ENCODE peak calls at places on chromosomes 3 and 15, in nine cellular contexts. One of them, this sample, is unnamed.
A peak's percentile ranks its signal among the peaks of the same experiment; 100 is the strongest.

GRCh38 chr15:73857193-73857920 is 16.0 kb upstream of the TBC1D21 start:
- DNase-seq in endothelial cell of umbilical vein: no peak
- DNase-seq in T-helper 9 cell: no peak
- DNase-seq in nucleus accumbens: no peak
- DNase-seq in NCI-H2029 treated with DMSO at 0.1 percent for 48 hours: no peak
- DNase-seq in ovary: no peak
- DNase-seq in stimulated activated CD4-positive, alpha-beta T cell treated with anti-CD3 and anti-CD28 coated beads, Interleukin-4, amount 100 ng/mL, for 4 hours: no peak
- DNase-seq in GM18507: no peak
- DNase-seq in activated CD4-positive, CD25-positive, alpha-beta regulatory T cell: no peak
- DNase-seq in this sample: no peak

GRCh38 chr3:101803152-101803782 is 24.3 kb downstream of the NXPE3 start:
- DNase-seq in nucleus accumbens: no peak
- DNase-seq in GM18507: no peak
- DNase-seq in NCI-H2029 treated with DMSO at 0.1 percent for 48 hours: peak; percentile 70
- DNase-seq in endothelial cell of umbilical vein: peak; percentile 55
- DNase-seq in T-helper 9 cell: peak; percentile 17
- DNase-seq in activated CD4-positive, CD25-positive, alpha-beta regulatory T cell: no peak
- DNase-seq in stimulated activated CD4-positive, alpha-beta T cell treated with anti-CD3 and anti-CD28 coated beads, Interleukin-4, amount 100 ng/mL, for 4 hours: peak; percentile 41
- DNase-seq in ovary: peak; percentile 30
- DNase-seq in this sample: peak; percentile 46

GRCh38 chr15:78680416-78681068 is 39.5 kb upstream of the CHRNB4 start:
- DNase-seq in stimulated activated CD4-positive, alpha-beta T cell treated with anti-CD3 and anti-CD28 coated beads, Interleukin-4, amount 100 ng/mL, for 4 hours: no peak
- DNase-seq in endothelial cell of umbilical vein: no peak
- DNase-seq in NCI-H2029 treated with DMSO at 0.1 percent for 48 hours: no peak
- DNase-seq in ovary: no peak
- DNase-seq in GM18507: no peak
- DNase-seq in activated CD4-positive, CD25-positive, alpha-beta regulatory T cell: no peak
- DNase-seq in T-helper 9 cell: no peak
- DNase-seq in nucleus accumbens: no peak
- DNase-seq in this sample: no peak

GRCh38 chr15:52788099-52788986 is 1.8 kb downstream of the ONECUT1 start:
- DNase-seq in endothelial cell of umbilical vein: no peak
- DNase-seq in NCI-H2029 treated with DMSO at 0.1 percent for 48 hours: no peak
- DNase-seq in stimulated activated CD4-positive, alpha-beta T cell treated with anti-CD3 and anti-CD28 coated beads, Interleukin-4, amount 100 ng/mL, for 4 hours: no peak
- DNase-seq in GM18507: no peak
- DNase-seq in activated CD4-positive, CD25-positive, alpha-beta regulatory T cell: no peak
- DNase-seq in nucleus accumbens: no peak
- DNase-seq in T-helper 9 cell: no peak
- DNase-seq in ovary: no peak
- DNase-seq in this sample: no peak

GRCh38 chr15:60973637-60974415 is 255.3 kb downstream of the RORA start:
- DNase-seq in activated CD4-positive, CD25-positive, alpha-beta regulatory T cell: no peak
- DNase-seq in NCI-H2029 treated with DMSO at 0.1 percent for 48 hours: no peak
- DNase-seq in ovary: no peak
- DNase-seq in GM18507: no peak
- DNase-seq in stimulated activated CD4-positive, alpha-beta T cell treated with anti-CD3 and anti-CD28 coated beads, Interleukin-4, amount 100 ng/mL, for 4 hours: no peak
- DNase-seq in nucleus accumbens: no peak
- DNase-seq in endothelial cell of umbilical vein: peak; percentile 69
- DNase-seq in T-helper 9 cell: no peak
- DNase-seq in this sample: no peak

GRCh38 chr3:159260049-159260662 is 458.3 kb downstream of the MFSD1 start:
- DNase-seq in NCI-H2029 treated with DMSO at 0.1 percent for 48 hours: peak; percentile 25
- DNase-seq in T-helper 9 cell: peak; percentile 1
- DNase-seq in nucleus accumbens: no peak
- DNase-seq in ovary: peak; percentile 34
- DNase-seq in GM18507: no peak
- DNase-seq in stimulated activated CD4-positive, alpha-beta T cell treated with anti-CD3 and anti-CD28 coated beads, Interleukin-4, amount 100 ng/mL, for 4 hours: no peak
- DNase-seq in endothelial cell of umbilical vein: peak; percentile 65
- DNase-seq in activated CD4-positive, CD25-positive, alpha-beta regulatory T cell: no peak
- DNase-seq in this sample: no peak

GRCh38 chr3:113912551-113913246 is 35.1 kb upstream of the ZDHHC23 start:
- DNase-seq in endothelial cell of umbilical vein: peak; percentile 66
- DNase-seq in ovary: no peak
- DNase-seq in T-helper 9 cell: peak; percentile 1
- DNase-seq in nucleus accumbens: no peak
- DNase-seq in activated CD4-positive, CD25-positive, alpha-beta regulatory T cell: no peak
- DNase-seq in NCI-H2029 treated with DMSO at 0.1 percent for 48 hours: peak; percentile 83
- DNase-seq in stimulated activated CD4-positive, alpha-beta T cell treated with anti-CD3 and anti-CD28 coated beads, Interleukin-4, amount 100 ng/mL, for 4 hours: peak; percentile 17
- DNase-seq in GM18507: peak; percentile 22
- DNase-seq in this sample: no peak

GRCh38 chr15:101013151-101013550 is 94.0 kb downstream of the LRRK1 start:
- DNase-seq in ovary: no peak
- DNase-seq in endothelial cell of umbilical vein: no peak
- DNase-seq in T-helper 9 cell: no peak
- DNase-seq in activated CD4-positive, CD25-positive, alpha-beta regulatory T cell: no peak
- DNase-seq in NCI-H2029 treated with DMSO at 0.1 percent for 48 hours: no peak
- DNase-seq in GM18507: no peak
- DNase-seq in nucleus accumbens: no peak
- DNase-seq in stimulated activated CD4-positive, alpha-beta T cell treated with anti-CD3 and anti-CD28 coated beads, Interleukin-4, amount 100 ng/mL, for 4 hours: no peak
- DNase-seq in this sample: peak; percentile 4

GRCh38 chr15:77709135-77709886 is 76.6 kb upstream of the LINGO1 start:
- DNase-seq in GM18507: no peak
- DNase-seq in stimulated activated CD4-positive, alpha-beta T cell treated with anti-CD3 and anti-CD28 coated beads, Interleukin-4, amount 100 ng/mL, for 4 hours: no peak
- DNase-seq in endothelial cell of umbilical vein: no peak
- DNase-seq in T-helper 9 cell: no peak
- DNase-seq in ovary: no peak
- DNase-seq in NCI-H2029 treated with DMSO at 0.1 percent for 48 hours: no peak
- DNase-seq in activated CD4-positive, CD25-positive, alpha-beta regulatory T cell: no peak
- DNase-seq in nucleus accumbens: no peak
- DNase-seq in this sample: no peak

GRCh38 chr3:106457278-106458210 is 588.7 kb upstream of the CBLB start:
- DNase-seq in activated CD4-positive, CD25-positive, alpha-beta regulatory T cell: no peak
- DNase-seq in NCI-H2029 treated with DMSO at 0.1 percent for 48 hours: peak; percentile 79
- DNase-seq in ovary: peak; percentile 26
- DNase-seq in endothelial cell of umbilical vein: peak; percentile 24
- DNase-seq in nucleus accumbens: no peak
- DNase-seq in T-helper 9 cell: no peak
- DNase-seq in stimulated activated CD4-positive, alpha-beta T cell treated with anti-CD3 and anti-CD28 coated beads, Interleukin-4, amount 100 ng/mL, for 4 hours: peak; percentile 12
- DNase-seq in GM18507: peak; percentile 28
- DNase-seq in this sample: peak; percentile 36

GRCh38 chr3:86748015-86748414 is 242.9 kb downstream of the VGLL3 start:
- DNase-seq in GM18507: no peak
- DNase-seq in ovary: no peak
- DNase-seq in NCI-H2029 treated with DMSO at 0.1 percent for 48 hours: no peak
- DNase-seq in T-helper 9 cell: no peak
- DNase-seq in nucleus accumbens: no peak
- DNase-seq in stimulated activated CD4-positive, alpha-beta T cell treated with anti-CD3 and anti-CD28 coated beads, Interleukin-4, amount 100 ng/mL, for 4 hours: no peak
- DNase-seq in activated CD4-positive, CD25-positive, alpha-beta regulatory T cell: no peak
- DNase-seq in endothelial cell of umbilical vein: no peak
- DNase-seq in this sample: no peak

GRCh38 chr3:141105828-141106628 is 54.9 kb downstream of the SPSB4 start:
- DNase-seq in NCI-H2029 treated with DMSO at 0.1 percent for 48 hours: peak; percentile 65
- DNase-seq in activated CD4-positive, CD25-positive, alpha-beta regulatory T cell: peak; percentile 25
- DNase-seq in GM18507: peak; percentile 12
- DNase-seq in nucleus accumbens: no peak
- DNase-seq in stimulated activated CD4-positive, alpha-beta T cell treated with anti-CD3 and anti-CD28 coated beads, Interleukin-4, amount 100 ng/mL, for 4 hours: peak; percentile 32
- DNase-seq in endothelial cell of umbilical vein: peak; percentile 74
- DNase-seq in T-helper 9 cell: peak; percentile 31
- DNase-seq in ovary: peak; percentile 71
- DNase-seq in this sample: peak; percentile 97

GRCh38 chr3:89098173-89098572 is 9.2 kb upstream of the EPHA3 start:
- DNase-seq in stimulated activated CD4-positive, alpha-beta T cell treated with anti-CD3 and anti-CD28 coated beads, Interleukin-4, amount 100 ng/mL, for 4 hours: no peak
- DNase-seq in nucleus accumbens: no peak
- DNase-seq in GM18507: no peak
- DNase-seq in NCI-H2029 treated with DMSO at 0.1 percent for 48 hours: no peak
- DNase-seq in endothelial cell of umbilical vein: no peak
- DNase-seq in activated CD4-positive, CD25-positive, alpha-beta regulatory T cell: no peak
- DNase-seq in T-helper 9 cell: no peak
- DNase-seq in ovary: no peak
- DNase-seq in this sample: no peak

This sample was measured in tibial nerve.